ENCODE peak calls at places on chromosomes 3 and 15, in four cellular contexts. R is midbrain, Z is activated T-helper 1 cell treated with Interleukin-2 at 50 U/mL for 16 hours, X is sigmoid colon. S is an unnamed sample.

GRCh38 chr3:113287818-113288648 is 76.7 kb downstream of the BOC start:
- DNase-seq in X (peak), Z (no peak), R (peak), S (no peak)

GRCh38 chr3:99997293-99997692 is 117.0 kb downstream of the FILIP1L start:
- DNase-seq in Z (no peak), X (no peak), R (no peak), S (no peak)

GRCh38 chr3:134033315-134033996 is 3.7 kb upstream of the SLCO2A1 start:
- DNase-seq in Z (no peak), X (peak), R (no peak), S (no peak)

GRCh38 chr3:159486580-159486979 is 502.1 kb upstream of the IL12A start:
- DNase-seq in R (no peak), X (no peak), Z (no peak), S (no peak)

GRCh38 chr3:101890716-101891115 is 41.4 kb downstream of the NFKBIZ start:
- DNase-seq in R (no peak), X (no peak), Z (no peak), S (no peak)

GRCh38 chr3:48997102-48997637 is 7.1 kb downstream of the P4HTM start:
- DNase-seq in Z (no peak), X (no peak), R (no peak), S (no peak)

GRCh38 chr3:140292684-140293083 is 357.7 kb downstream of the CLSTN2 start:
- DNase-seq in Z (no peak), X (no peak), R (no peak), S (no peak)

GRCh38 chr15:72229076-72229946 is 1.7 kb downstream of the PKM start:
- DNase-seq in R (no peak), Z (no peak), X (peak), S (no peak)

S was measured in NCI-H510A.